ENCODE peak calls at places on chromosomes 7 and 10, in ten cellular contexts. I is heart left ventricle; E is vagina; F is CD4-positive, alpha-beta T cell; P is RPMI7951; Y is fibroblast of mammary gland; T is KG1; H is AG04450; C is cardiac fibroblast; A is CD8-positive, alpha-beta T cell. Q is an unnamed sample.

GRCh38 chr10:23314835-23315239 is 29.8 kb downstream of the C10orf67 start:
- DNase-seq in H (peak), C (peak), Y (peak), F (no peak), A (peak), T (peak), E (no peak), I (no peak), P (peak), Q (no peak)

GRCh38 chr7:151940048-151940845 is 16.0 kb upstream of the GALNTL5 start:
- DNase-seq in H (no peak), F (no peak), T (no peak), E (no peak), C (peak), Y (peak), P (peak), I (no peak), A (no peak), Q (no peak)

GRCh38 chr7:30933124-30933893 is 21.7 kb downstream of the AQP1 start:
- DNase-seq in F (no peak), E (no peak), Y (no peak), H (no peak), P (no peak), I (peak), T (no peak), A (no peak), C (no peak), Q (no peak)

GRCh38 chr7:77415474-77415821 is 701 bp downstream of the GSAP start:
- DNase-seq in E (no peak), I (peak), F (peak), A (no peak), P (no peak), T (no peak), H (no peak), Y (no peak), C (no peak), Q (no peak)

GRCh38 chr10:12634532-12634931 is 285.2 kb downstream of the CAMK1D start:
- DNase-seq in F (no peak), H (no peak), I (no peak), A (no peak), P (no peak), T (no peak), E (no peak), Y (no peak), C (no peak), Q (no peak)

GRCh38 chr7:4871930-4872675 is 10.3 kb upstream of the PAPOLB start:
- DNase-seq in A (no peak), H (no peak), I (no peak), F (no peak), C (peak), Y (no peak), E (no peak), P (no peak), T (no peak), Q (no peak)

GRCh38 chr10:98107644-98108430 is 26.6 kb upstream of the R3HCC1L start:
- DNase-seq in F (no peak), Y (no peak), C (no peak), I (no peak), H (no peak), E (no peak), T (no peak), P (no peak), A (no peak), Q (no peak)

GRCh38 chr7:130719550-130719949 is 14.5 kb downstream of the KLF14 start:
- DNase-seq in C (no peak), H (no peak), T (no peak), I (no peak), A (no peak), Y (no peak), F (no peak), E (no peak), P (no peak), Q (no peak)

GRCh38 chr10:22737587-22737986 is 23.2 kb upstream of the PIP4K2A start:
- DNase-seq in E (no peak), F (no peak), I (peak), A (no peak), C (peak), T (no peak), Y (peak), H (no peak), P (peak), Q (no peak)

GRCh38 chr7:156156734-156157408 is 344.6 kb upstream of the SHH start:
- DNase-seq in Y (no peak), H (no peak), P (peak), C (no peak), A (no peak), I (no peak), F (no peak), T (no peak), E (peak), Q (no peak)

GRCh38 chr7:4128161-4128560 is 553.9 kb upstream of the FOXK1 start:
- DNase-seq in A (no peak), T (no peak), I (no peak), P (no peak), H (no peak), F (no peak), Y (no peak), C (no peak), E (no peak), Q (no peak)

GRCh38 chr7:157925383-157925875 is 588.6 kb downstream of the DNAJB6 start:
- DNase-seq in E (no peak), F (no peak), Y (no peak), H (no peak), A (no peak), T (no peak), P (no peak), C (no peak), I (no peak), Q (no peak)

GRCh38 chr10:132860527-132860926 is 74.6 kb upstream of the NKX6-2 start:
- DNase-seq in P (no peak), Y (no peak), I (no peak), F (no peak), A (no peak), C (no peak), E (no peak), T (no peak), H (no peak), Q (no peak)

GRCh38 chr10:71771821-71772617 is 1.3 kb downstream of the VSIR start:
- DNase-seq in C (peak), F (no peak), H (no peak), I (peak), T (no peak), E (no peak), A (no peak), P (peak), Y (peak), Q (no peak)

GRCh38 chr7:121440857-121441503 is 44.9 kb upstream of the FAM3C start:
- DNase-seq in Y (no peak), F (no peak), H (no peak), C (no peak), E (no peak), P (peak), A (no peak), T (no peak), I (no peak), Q (no peak)

GRCh38 chr7:101031082-101031481 is 11.2 kb downstream of the MUC17 start:
- DNase-seq in E (no peak), T (no peak), P (no peak), Y (no peak), H (no peak), I (peak), A (no peak), C (no peak), F (no peak), Q (no peak)

GRCh38 chr10:18822156-18822555 is 162.9 kb downstream of the ARL5B start:
- DNase-seq in P (peak), C (peak), F (no peak), H (peak), I (no peak), Y (peak), A (no peak), E (no peak), T (peak), Q (no peak)

GRCh38 chr10:52879181-52879607 is 106.6 kb upstream of the MBL2 start:
- DNase-seq in Y (no peak), T (no peak), C (no peak), P (no peak), H (no peak), A (no peak), I (no peak), F (no peak), E (no peak), Q (no peak)

GRCh38 chr7:81460646-81461045 is 309.2 kb downstream of the HGF start:
- DNase-seq in E (no peak), H (no peak), I (no peak), A (no peak), F (no peak), P (no peak), C (no peak), T (peak), Y (no peak), Q (no peak)

GRCh38 chr7:157276731-157277562 is 59.9 kb upstream of the DNAJB6 start:
- DNase-seq in T (peak), I (no peak), C (peak), A (no peak), Y (no peak), F (peak), P (peak), E (no peak), H (no peak), Q (no peak)

GRCh38 chr10:109386921-109387320 is 536.4 kb downstream of the XPNPEP1 start:
- DNase-seq in E (no peak), A (no peak), P (no peak), T (no peak), F (no peak), Y (no peak), C (no peak), H (no peak), I (no peak), Q (no peak)

GRCh38 chr10:65183236-65183635 is 1662.0 kb downstream of the REEP3 start:
- DNase-seq in I (no peak), Y (no peak), A (no peak), T (no peak), H (no peak), C (no peak), P (no peak), F (no peak), E (no peak), Q (no peak)

GRCh38 chr10:72248477-72249151 is 25.1 kb upstream of the DDIT4 start:
- DNase-seq in H (no peak), E (peak), T (peak), A (peak), Y (peak), P (peak), C (peak), I (peak), F (peak), Q (no peak)

GRCh38 chr7:118080947-118081346 is 103.0 kb upstream of the LSM8 start:
- DNase-seq in H (peak), F (no peak), P (peak), C (peak), Y (peak), A (no peak), E (no peak), T (no peak), I (no peak), Q (no peak)

GRCh38 chr7:95357623-95358022 is 33.3 kb upstream of the PON1 start:
- DNase-seq in F (no peak), A (no peak), P (peak), Y (no peak), H (no peak), E (no peak), I (no peak), T (no peak), C (no peak), Q (no peak)

GRCh38 chr10:19638173-19638872 is 177.9 kb upstream of the PLXDC2 start:
- DNase-seq in E (no peak), H (peak), F (no peak), I (no peak), P (peak), T (peak), Y (peak), C (peak), A (no peak), Q (no peak)

GRCh38 chr7:107563072-107563760 is 504 bp downstream of the COG5 start:
- DNase-seq in F (no peak), T (no peak), H (no peak), A (no peak), P (peak), Y (no peak), C (no peak), I (no peak), E (peak), Q (no peak)

GRCh38 chr10:61628875-61629513 is 33.7 kb upstream of the CABCOCO1 start:
- DNase-seq in I (no peak), H (peak), T (no peak), A (no peak), E (no peak), Y (peak), P (peak), F (no peak), C (peak), Q (no peak)

GRCh38 chr7:39073432-39073831 is 95.7 kb downstream of the POU6F2 start:
- DNase-seq in H (no peak), C (peak), A (no peak), T (no peak), Y (no peak), I (no peak), P (no peak), F (no peak), E (no peak), Q (no peak)

GRCh38 chr7:106239406-106239805 is 45.4 kb downstream of the NAMPT start:
- DNase-seq in E (no peak), P (peak), C (no peak), A (no peak), Y (no peak), H (no peak), I (no peak), T (no peak), F (no peak), Q (no peak)